ENCODE peak calls at places on chromosomes 13 and 19, in seven cellular contexts. B is fibroblast of the aortic adventitia, I is tibial artery, K is cardiac muscle cell, Q is left lung, Y is heart right ventricle, W is choroid plexus epithelial cell. C is an unnamed sample.

GRCh38 chr19:55212447-55212846 is 3.1 kb upstream of the PTPRH start:
- DNase-seq in B (no peak), I (no peak), K (no peak), Q (no peak), Y (no peak), W (no peak), C (peak; percentile 57)

GRCh38 chr19:33468361-33469170 is 53.0 kb downstream of the PEPD start:
- DNase-seq in B (no peak), I (no peak), K (no peak), Q (no peak), Y (no peak), W (no peak), C (no peak)

GRCh38 chr19:47637550-47637949 is 28.6 kb downstream of the BICRA start:
- DNase-seq in B (peak; percentile 14), I (no peak), K (no peak), Q (no peak), Y (no peak), W (peak; percentile 93), C (no peak)

GRCh38 chr19:12000152-12000981 is 35.1 kb downstream of the ZNF433 start:
- DNase-seq in B (no peak), I (no peak), K (no peak), Q (no peak), Y (no peak), W (peak; percentile 15), C (peak; percentile 76)

GRCh38 chr19:51689751-51690358 is 3.3 kb upstream of the SPACA6 start:
- DNase-seq in B (peak; percentile 31), I (no peak), K (peak; percentile 85), Q (peak; percentile 58), Y (peak; percentile 46), W (peak; percentile 53), C (no peak)

GRCh38 chr19:55642153-55643002 is 1.1 kb upstream of the ZNF581 start:
- DNase-seq in B (peak; percentile 44), I (no peak), K (peak; percentile 50), Q (no peak), Y (peak; percentile 14), W (peak; percentile 46), C (peak; percentile 49)

GRCh38 chr19:29617336-29618266 is 11.5 kb downstream of the POP4 start:
- DNase-seq in B (no peak), I (no peak), K (no peak), Q (no peak), Y (no peak), W (no peak), C (no peak)

GRCh38 chr13:97140611-97141010 is 81.5 kb upstream of the MBNL2 start:
- DNase-seq in B (no peak), I (no peak), K (no peak), Q (no peak), Y (no peak), W (peak; percentile 33), C (no peak)

GRCh38 chr19:40466219-40467006 is at the start of gene SPTBN4:
- DNase-seq in B (no peak), I (peak; percentile 46), K (no peak), Q (peak; percentile 55), Y (peak; percentile 22), W (no peak), C (peak; percentile 29)

GRCh38 chr19:13906525-13906904 is 514 bp downstream of the CC2D1A start:
- DNase-seq in B (no peak), I (no peak), K (no peak), Q (peak; percentile 52), Y (peak; percentile 27), W (peak; percentile 12), C (peak; percentile 14)

GRCh38 chr19:52734340-52734892 is 428 bp downstream of the ZNF611 start:
- DNase-seq in B (peak; percentile 11), I (no peak), K (peak; percentile 34), Q (no peak), Y (no peak), W (peak; percentile 10), C (no peak)

GRCh38 chr13:67841071-67841470 is 610.9 kb upstream of the PCDH9 start:
- DNase-seq in B (no peak), I (no peak), K (no peak), Q (no peak), Y (no peak), W (no peak), C (no peak)

GRCh38 chr13:98570929-98571372 is 6.0 kb downstream of the STK24 start:
- DNase-seq in B (no peak), I (no peak), K (no peak), Q (peak; percentile 59), Y (no peak), W (peak; percentile 35), C (peak; percentile 93)

GRCh38 chr19:47227347-47228167 is 3.4 kb downstream of the BBC3 start:
- DNase-seq in B (peak; percentile 95), I (peak; percentile 93), K (peak; percentile 82), Q (peak; percentile 95), Y (peak; percentile 94), W (peak; percentile 96), C (peak; percentile 92)

GRCh38 chr19:9565900-9566705 is 18.2 kb downstream of the ZNF121 start:
- DNase-seq in B (peak; percentile 5), I (no peak), K (no peak), Q (no peak), Y (no peak), W (peak; percentile 19), C (peak; percentile 33)

GRCh38 chr19:9570255-9570654 is 14.0 kb downstream of the ZNF121 start:
- DNase-seq in B (no peak), I (no peak), K (no peak), Q (no peak), Y (no peak), W (no peak), C (no peak)

GRCh38 chr19:9566729-9567128 is 17.6 kb downstream of the ZNF121 start:
- DNase-seq in B (no peak), I (no peak), K (no peak), Q (no peak), Y (no peak), W (no peak), C (no peak)
- H3K4me3 ChIP-seq in B (no peak overlapping the region), I (no peak overlapping the region), K (no peak overlapping the region), Q (no peak overlapping the region), Y (no peak overlapping the region), W (no peak overlapping the region), C (no peak overlapping the region)

GRCh38 chr19:18322759-18323460 is at the start of gene LSM4:
- DNase-seq in B (peak; percentile 95), I (peak; percentile 98), K (peak; percentile 99), Q (peak; percentile 98), Y (peak; percentile 98), W (peak; percentile 98), C (peak; percentile 99)

GRCh38 chr19:18319591-18320135 is 3.2 kb downstream of the LSM4 start:
- DNase-seq in B (no peak), I (no peak), K (no peak), Q (peak; percentile 63), Y (no peak), W (no peak), C (no peak)

GRCh38 chr19:18321729-18322091 is 1.2 kb downstream of the LSM4 start:
- DNase-seq in B (peak; percentile 25), I (no peak), K (no peak), Q (no peak), Y (no peak), W (peak; percentile 35), C (peak; percentile 68)

GRCh38 chr19:18320865-18321728 is 1.8 kb downstream of the LSM4 start:
- DNase-seq in B (no peak), I (no peak), K (no peak), Q (peak; percentile 65), Y (no peak), W (no peak), C (no peak)

DNA sequence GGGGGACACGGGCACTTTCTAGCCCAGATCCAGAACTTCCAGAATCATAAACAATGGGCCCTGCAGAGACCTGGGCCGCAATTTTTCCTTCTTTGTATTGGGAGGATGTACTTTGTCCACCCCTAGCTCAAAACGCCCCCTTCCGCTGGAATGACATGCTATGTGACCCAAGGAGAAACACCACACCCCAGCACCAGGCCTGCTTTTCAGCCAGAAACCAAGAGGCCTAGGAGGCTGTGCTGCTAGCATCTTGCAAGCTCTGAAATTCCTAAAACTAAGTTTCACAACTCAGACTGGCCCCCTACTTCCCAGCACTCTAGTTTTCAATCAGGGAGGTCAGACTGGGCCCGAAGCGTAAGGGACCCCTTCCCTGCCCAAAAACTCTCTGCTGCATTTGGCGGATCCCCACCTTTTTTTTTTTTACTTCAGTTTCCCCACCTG is 538 bp downstream of the LSM4 start:
- DNase-seq in B (peak; percentile 72), I (peak; percentile 60), K (peak; percentile 63), Q (peak; percentile 66), Y (peak; percentile 52), W (peak; percentile 67), C (peak; percentile 79)
- TF ChIP-seq CTCF in B (peak; percentile 25), I (no peak), K (peak; percentile 24), Q (no peak), Y (no peak), W (peak; percentile 35), C (peak; percentile 19)

GRCh38 chr19:1469936-1470863 is 8.8 kb downstream of the C19orf25 start:
- DNase-seq in B (no peak), I (no peak), K (peak; percentile 48), Q (no peak), Y (peak; percentile 47), W (peak; percentile 25), C (peak; percentile 36)

GRCh38 chr19:1467512-1468273 is 11.3 kb downstream of the C19orf25 start:
- DNase-seq in B (no peak), I (no peak), K (no peak), Q (no peak), Y (no peak), W (no peak), C (no peak)

GRCh38 chr19:1469200-1469935 is 9.6 kb downstream of the C19orf25 start:
- DNase-seq in B (no peak), I (no peak), K (peak; percentile 30), Q (no peak), Y (no peak), W (no peak), C (no peak)

GRCh38 chr19:1467228-1467511 is 11.8 kb downstream of the C19orf25 start:
- DNase-seq in B (no peak), I (no peak), K (no peak), Q (no peak), Y (no peak), W (no peak), C (no peak)

DNA sequence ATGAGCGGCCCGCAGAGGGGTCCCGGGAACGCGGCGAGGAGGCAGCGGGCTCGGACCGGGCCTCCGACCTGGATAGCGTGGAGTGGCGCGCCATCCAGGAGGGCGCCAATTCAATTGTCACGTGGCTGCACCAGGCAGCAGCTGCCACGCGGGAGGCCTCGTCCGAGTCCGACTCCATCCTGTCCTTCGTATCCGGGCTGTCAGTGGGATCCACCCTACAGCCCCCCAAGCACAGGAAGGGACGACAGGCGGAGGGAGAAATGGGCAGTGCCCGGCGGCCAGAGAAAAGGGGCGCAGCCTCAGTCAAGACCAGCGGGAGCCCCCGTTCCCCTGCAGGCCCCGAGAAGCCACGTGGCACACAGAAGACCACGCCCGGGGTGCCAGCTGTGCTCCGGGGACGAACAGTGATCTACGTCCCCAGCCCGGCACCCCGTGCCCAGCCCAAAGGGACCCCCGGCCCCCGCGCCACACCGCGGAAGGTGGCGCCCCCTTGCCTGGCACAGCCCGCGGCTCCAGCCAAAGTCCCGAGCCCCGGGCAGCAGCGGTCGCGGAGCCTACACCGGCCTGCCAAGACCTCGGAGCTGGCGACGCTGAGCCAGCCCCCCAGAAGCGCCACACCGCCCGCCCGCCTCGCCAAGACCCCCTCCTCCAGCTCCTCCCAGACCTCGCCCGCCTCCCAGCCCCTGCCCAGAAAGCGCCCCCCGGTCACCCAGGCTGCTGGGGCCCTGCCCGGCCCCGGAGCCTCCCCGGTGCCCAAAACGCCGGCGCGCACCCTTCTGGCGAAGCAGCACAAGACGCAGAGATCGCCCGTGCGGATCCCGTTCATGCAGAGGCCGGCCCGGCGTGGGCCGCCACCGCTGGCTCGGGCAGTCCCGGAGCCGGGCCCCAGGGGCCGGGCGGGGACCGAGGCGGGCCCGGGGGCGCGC is 10.5 kb downstream of the C19orf25 start:
- DNase-seq in B (peak; percentile 41), I (no peak), K (peak; percentile 56), Q (no peak), Y (no peak), W (peak; percentile 42), C (peak; percentile 41)
- H3K4me3 ChIP-seq in B (peak overlapping the region; percentile 39), I (peak overlapping the region; percentile 32), K (peak overlapping the region; percentile 14), Q (no peak overlapping the region), Y (peak overlapping the region; percentile 37), W (no peak overlapping the region), C (no peak overlapping the region)

GRCh38 chr13:105213512-105213911 is 1322.0 kb downstream of the EFNB2 start:
- DNase-seq in B (no peak), I (no peak), K (no peak), Q (no peak), Y (no peak), W (no peak), C (peak; percentile 13)
- TF ChIP-seq CTCF in B (no peak), I (no peak), K (no peak), Q (no peak), Y (no peak), W (no peak), C (peak; percentile 6)